ENCODE peak calls at places on chromosomes 16 and 17, in nine cellular contexts. E is LoVo; V is epithelial cell of esophagus; C is left cardiac atrium; I is sigmoid colon; D is NAMALWA; H is neural crest cell; N is CD8-positive, alpha-beta memory T cell; K is ELR. M is an unnamed sample.

GRCh38 chr17:57541472-57542394 is 203.4 kb downstream of the CCDC182 start:
- DNase-seq in C (peak), D (no peak), V (no peak), I (peak), K (peak), E (no peak), H (no peak), N (no peak), M (peak)

GRCh38 chr16:54882556-54882955 is 48.1 kb upstream of the IRX5 start:
- DNase-seq in E (no peak), V (no peak), N (no peak), I (no peak), H (no peak), C (no peak), D (no peak), K (no peak), M (no peak)

GRCh38 chr17:58755577-58756245 is at the start of gene PPM1E:
- DNase-seq in V (peak), H (peak), E (no peak), D (peak), K (peak), N (peak), I (no peak), C (peak), M (peak)

GRCh38 chr16:65409505-65409904 is 287.6 kb upstream of the CDH11 start:
- DNase-seq in I (no peak), E (no peak), V (peak), D (no peak), C (no peak), N (no peak), K (peak), H (no peak), M (peak)

GRCh38 chr17:38613525-38613980 is 7.8 kb upstream of the SRCIN1 start:
- DNase-seq in D (no peak), K (no peak), E (no peak), V (no peak), I (no peak), N (no peak), H (no peak), C (no peak), M (no peak)

GRCh38 chr16:80591071-80591935 is 50.5 kb downstream of the DYNLRB2 start:
- DNase-seq in K (no peak), N (peak), D (no peak), E (no peak), H (no peak), I (no peak), C (no peak), V (no peak), M (peak)

GRCh38 chr17:2710075-2710803 is 1.3 kb downstream of the CLUH start:
- DNase-seq in N (no peak), C (no peak), H (no peak), V (no peak), K (peak), E (no peak), D (no peak), I (peak), M (peak)

GRCh38 chr16:12862327-12862726 is 39.1 kb upstream of the SHISA9 start:
- DNase-seq in I (no peak), H (no peak), C (no peak), N (no peak), E (no peak), V (no peak), K (no peak), D (no peak), M (no peak)

GRCh38 chr17:11935734-11936406 is 61.4 kb downstream of the ZNF18 start:
- DNase-seq in N (no peak), I (no peak), E (peak), D (peak), K (peak), C (peak), H (peak), V (peak), M (peak)

GRCh38 chr17:37844977-37845293 is 79.3 kb upstream of the TBC1D3K start:
- DNase-seq in V (no peak), I (no peak), N (no peak), K (no peak), C (no peak), E (no peak), D (no peak), H (no peak), M (no peak)

GRCh38 chr16:1651509-1652342 is 26.4 kb upstream of the JPT2 start:
- DNase-seq in C (no peak), K (peak), V (no peak), I (no peak), D (no peak), H (peak), E (no peak), N (no peak), M (peak)

GRCh38 chr17:38733315-38734234 is 3.4 kb downstream of the CISD3 start:
- DNase-seq in I (no peak), V (no peak), N (peak), C (no peak), E (no peak), H (no peak), D (peak), K (peak), M (no peak)

GRCh38 chr17:32621612-32622312 is 135.0 kb downstream of the CDK5R1 start:
- DNase-seq in V (peak), K (peak), N (no peak), E (no peak), I (no peak), D (no peak), H (no peak), C (no peak), M (peak)

GRCh38 chr17:73899839-73900238 is 255.6 kb upstream of the SDK2 start:
- DNase-seq in V (no peak), C (no peak), K (no peak), N (no peak), I (no peak), E (no peak), D (no peak), H (no peak), M (no peak)

GRCh38 chr17:82175166-82175565 is 37.5 kb downstream of the CCDC57 start:
- DNase-seq in C (no peak), D (no peak), V (no peak), K (no peak), I (no peak), E (no peak), H (no peak), N (no peak), M (no peak)

GRCh38 chr17:3534881-3535252 is 22.7 kb downstream of the TRPV3 start:
- DNase-seq in I (no peak), E (no peak), K (peak), C (no peak), N (no peak), V (peak), H (no peak), D (no peak), M (peak)

GRCh38 chr17:44901323-44901965 is 2.2 kb upstream of the EFTUD2 start:
- DNase-seq in N (no peak), K (peak), D (no peak), H (no peak), V (peak), E (no peak), C (no peak), I (no peak), M (peak)

GRCh38 chr16:78252757-78253156 is 153.3 kb downstream of the WWOX start:
- DNase-seq in V (no peak), D (no peak), N (no peak), E (no peak), I (no peak), H (no peak), K (no peak), C (no peak), M (no peak)

GRCh38 chr16:67653131-67654068 is 6.7 kb downstream of the ACD start:
- DNase-seq in V (no peak), E (no peak), I (no peak), H (no peak), D (no peak), K (peak), N (no peak), C (no peak), M (peak)

GRCh38 chr16:56257260-56257659 is 66.0 kb downstream of the GNAO1 start:
- DNase-seq in I (peak), V (no peak), D (no peak), E (no peak), H (no peak), C (peak), K (no peak), N (no peak), M (peak)

M was measured in EH.